ENCODE peak calls at places on chromosomes 1 and 21, in four cellular contexts. One of them, this sample, is unnamed. For H3K36me3, the result is how much of the 10 kb centered on the place peaks cover.

GRCh38 chr1:199898654-199899053 is 128.9 kb upstream of the NR5A2 start:
- DNase-seq in ovary: no peak
- DNase-seq in heart left ventricle: no peak
- DNase-seq in tibial nerve: no peak
- DNase-seq in this sample: no peak

GRCh38 chr21:22374218-22374969 is 1376.2 kb downstream of the NCAM2 start:
- DNase-seq in heart left ventricle: no peak
- DNase-seq in tibial nerve: no peak
- DNase-seq in ovary: no peak
- DNase-seq in this sample: no peak

GRCh38 chr1:205998457-205999241 is 4.5 kb downstream of the RAB7B start:
- DNase-seq in ovary: no peak
- DNase-seq in heart left ventricle: peak
- DNase-seq in tibial nerve: no peak
- DNase-seq in this sample: no peak

GRCh38 chr21:39050839-39051560 is 132.3 kb downstream of the PSMG1 start:
- DNase-seq in ovary: no peak
- DNase-seq in heart left ventricle: no peak
- DNase-seq in tibial nerve: no peak
- DNase-seq in this sample: no peak

GRCh38 chr1:178273707-178274410 is 180.0 kb downstream of the RASAL2 start:
- DNase-seq in heart left ventricle: no peak
- DNase-seq in tibial nerve: no peak
- DNase-seq in ovary: no peak
- DNase-seq in this sample: no peak

GRCh38 chr1:108819878-108820277 is 37.0 kb downstream of the AKNAD1 start:
- DNase-seq in tibial nerve: no peak
- DNase-seq in ovary: no peak
- DNase-seq in heart left ventricle: no peak
- DNase-seq in this sample: no peak

GRCh38 chr1:8165595-8166360 is 139.7 kb upstream of the ERRFI1 start:
- DNase-seq in heart left ventricle: no peak
- DNase-seq in tibial nerve: no peak
- DNase-seq in ovary: no peak
- DNase-seq in this sample: no peak

GRCh38 chr1:20114021-20114648 is 5.2 kb downstream of the PLA2G2D start:
- DNase-seq in heart left ventricle: no peak
- DNase-seq in tibial nerve: no peak
- DNase-seq in ovary: no peak
- DNase-seq in this sample: no peak

GRCh38 chr21:42724226-42724920 is 71.0 kb downstream of the PDE9A start:
- DNase-seq in heart left ventricle: peak
- DNase-seq in tibial nerve: no peak
- DNase-seq in ovary: no peak
- DNase-seq in this sample: no peak

GRCh38 chr1:28581531-28582247 is 10.4 kb upstream of the RAB42 start:
- DNase-seq in ovary: peak
- DNase-seq in tibial nerve: peak
- DNase-seq in heart left ventricle: peak
- DNase-seq in this sample: peak

GRCh38 chr1:244057474-244058385 is 6.6 kb downstream of the ZBTB18 start:
- DNase-seq in heart left ventricle: no peak
- DNase-seq in tibial nerve: no peak
- DNase-seq in ovary: no peak
- DNase-seq in this sample: no peak

GRCh38 chr1:210371916-210372315 is 43.2 kb downstream of the HHAT start:
- DNase-seq in tibial nerve: no peak
- DNase-seq in heart left ventricle: no peak
- DNase-seq in ovary: no peak
- DNase-seq in this sample: no peak

GRCh38 chr1:244080343-244080929 is 29.4 kb downstream of the ZBTB18 start:
- DNase-seq in ovary: no peak
- DNase-seq in tibial nerve: no peak
- DNase-seq in heart left ventricle: no peak
- DNase-seq in this sample: no peak

GRCh38 chr1:11281518-11282331 is 8.7 kb downstream of the UBIAD1 start:
- DNase-seq in tibial nerve: no peak
- DNase-seq in heart left ventricle: no peak
- DNase-seq in ovary: peak
- DNase-seq in this sample: no peak

GRCh38 chr1:72280714-72281113 is 1.6 kb downstream of the NEGR1 start:
- DNase-seq in tibial nerve: no peak
- DNase-seq in ovary: no peak
- DNase-seq in heart left ventricle: no peak
- DNase-seq in this sample: no peak

GRCh38 chr1:158089476-158089875 is 91.2 kb upstream of the CD1D start:
- DNase-seq in tibial nerve: no peak
- DNase-seq in heart left ventricle: no peak
- DNase-seq in ovary: no peak
- DNase-seq in this sample: no peak
- H3K36me3 ChIP-seq in tibial nerve: under half
- H3K36me3 ChIP-seq in heart left ventricle: under half
- H3K36me3 ChIP-seq in ovary: under half
- H3K36me3 ChIP-seq in this sample: under half

DNA sequence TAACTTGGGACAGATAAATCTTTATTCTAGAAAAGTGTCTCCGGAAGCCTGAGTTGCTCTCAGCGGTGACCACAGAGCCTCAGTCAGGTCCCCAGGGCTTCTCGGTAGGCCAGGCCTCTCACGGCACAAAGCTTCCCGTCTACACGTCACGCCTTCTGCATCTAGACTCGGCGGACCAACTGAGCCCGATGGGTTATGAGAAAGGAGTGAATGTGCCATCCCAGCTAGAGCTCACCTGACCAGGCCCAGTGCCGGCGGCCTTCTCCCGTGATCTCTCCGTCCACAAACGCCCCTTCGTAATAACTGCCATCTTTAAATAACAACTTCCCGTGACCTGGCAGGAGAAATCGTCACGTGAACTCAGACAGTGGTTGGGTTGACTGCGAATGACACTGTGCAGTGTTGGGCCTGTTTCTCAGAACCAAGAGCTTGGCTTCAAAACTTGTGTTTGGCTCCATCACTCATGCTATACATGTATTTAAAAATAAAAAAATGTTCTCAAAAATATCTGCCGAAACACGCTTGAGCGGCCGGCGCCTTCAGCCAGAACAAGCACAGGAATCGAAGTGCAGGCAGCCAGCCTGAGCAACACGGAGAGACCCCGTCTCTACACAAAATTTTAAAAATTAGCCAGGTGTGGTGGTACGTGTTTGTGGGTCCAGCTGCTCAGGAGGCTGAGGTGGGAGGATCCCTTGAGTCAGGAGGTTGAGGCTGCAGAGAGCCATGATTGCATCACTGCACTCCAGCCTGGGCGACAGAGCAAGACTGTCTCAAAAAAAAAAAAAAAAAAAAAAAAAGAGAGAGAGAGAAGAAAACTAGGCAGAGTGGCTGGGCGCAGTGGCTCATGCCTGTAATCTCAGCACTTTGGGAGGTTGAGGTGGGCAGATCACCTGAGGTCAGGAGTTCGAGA is 3.1 kb downstream of the MORN1 start:
- DNase-seq in heart left ventricle: peak
- DNase-seq in tibial nerve: no peak
- DNase-seq in ovary: no peak
- DNase-seq in this sample: no peak
- H3K27ac ChIP-seq in heart left ventricle: no peak
- H3K27ac ChIP-seq in tibial nerve: no peak
- H3K27ac ChIP-seq in ovary: no peak
- H3K27ac ChIP-seq in this sample: no peak

GRCh38 chr1:26909951-26910342 is 3.8 kb downstream of the NR0B2 start:
- DNase-seq in ovary: no peak
- DNase-seq in heart left ventricle: no peak
- DNase-seq in tibial nerve: no peak
- DNase-seq in this sample: no peak

GRCh38 chr1:26912147-26912490 is 1.7 kb downstream of the NR0B2 start:
- DNase-seq in tibial nerve: no peak
- DNase-seq in ovary: no peak
- DNase-seq in heart left ventricle: no peak
- DNase-seq in this sample: no peak

GRCh38 chr1:26911399-26912146 is 2.2 kb downstream of the NR0B2 start:
- DNase-seq in heart left ventricle: no peak
- DNase-seq in ovary: no peak
- DNase-seq in tibial nerve: no peak
- DNase-seq in this sample: no peak

GRCh38 chr1:26913389-26913753 is 404 bp downstream of the NR0B2 start:
- DNase-seq in tibial nerve: no peak
- DNase-seq in ovary: no peak
- DNase-seq in heart left ventricle: no peak
- DNase-seq in this sample: no peak

GRCh38 chr1:26910343-26911160 is 3.2 kb downstream of the NR0B2 start:
- DNase-seq in heart left ventricle: no peak
- DNase-seq in ovary: no peak
- DNase-seq in tibial nerve: no peak
- DNase-seq in this sample: no peak
- TF ChIP-seq POLR2A in heart left ventricle: no peak
- TF ChIP-seq POLR2A in ovary: no peak
- TF ChIP-seq POLR2A in tibial nerve: no peak
- TF ChIP-seq POLR2A in this sample: no peak

GRCh38 chr1:230268371-230269170 is 157.6 kb downstream of the PGBD5 start:
- DNase-seq in tibial nerve: no peak
- DNase-seq in heart left ventricle: no peak
- DNase-seq in ovary: peak
- DNase-seq in this sample: peak
- H3K36me3 ChIP-seq in tibial nerve: under half
- H3K36me3 ChIP-seq in heart left ventricle: under half
- H3K36me3 ChIP-seq in ovary: under half
- H3K36me3 ChIP-seq in this sample: under half

GRCh38 chr1:238107322-238107721 is 216.6 kb upstream of the ZP4 start:
- DNase-seq in heart left ventricle: no peak
- DNase-seq in ovary: no peak
- DNase-seq in tibial nerve: no peak
- DNase-seq in this sample: no peak
- H3K27ac ChIP-seq in heart left ventricle: no peak
- H3K27ac ChIP-seq in ovary: no peak
- H3K27ac ChIP-seq in tibial nerve: no peak
- H3K27ac ChIP-seq in this sample: no peak

GRCh38 chr21:25567472-25567871 is 39.8 kb downstream of the MRPL39 start:
- DNase-seq in ovary: no peak
- DNase-seq in tibial nerve: no peak
- DNase-seq in heart left ventricle: no peak
- DNase-seq in this sample: no peak

GRCh38 chr21:25563399-25564116 is 43.7 kb downstream of the MRPL39 start:
- DNase-seq in heart left ventricle: no peak
- DNase-seq in ovary: no peak
- DNase-seq in tibial nerve: no peak
- DNase-seq in this sample: no peak

GRCh38 chr21:25566645-25567044 is 40.6 kb downstream of the MRPL39 start:
- DNase-seq in heart left ventricle: no peak
- DNase-seq in ovary: no peak
- DNase-seq in tibial nerve: no peak
- DNase-seq in this sample: no peak

GRCh38 chr21:25564349-25564948 is 42.8 kb downstream of the MRPL39 start:
- DNase-seq in heart left ventricle: no peak
- DNase-seq in tibial nerve: no peak
- DNase-seq in ovary: no peak
- DNase-seq in this sample: no peak

DNA sequence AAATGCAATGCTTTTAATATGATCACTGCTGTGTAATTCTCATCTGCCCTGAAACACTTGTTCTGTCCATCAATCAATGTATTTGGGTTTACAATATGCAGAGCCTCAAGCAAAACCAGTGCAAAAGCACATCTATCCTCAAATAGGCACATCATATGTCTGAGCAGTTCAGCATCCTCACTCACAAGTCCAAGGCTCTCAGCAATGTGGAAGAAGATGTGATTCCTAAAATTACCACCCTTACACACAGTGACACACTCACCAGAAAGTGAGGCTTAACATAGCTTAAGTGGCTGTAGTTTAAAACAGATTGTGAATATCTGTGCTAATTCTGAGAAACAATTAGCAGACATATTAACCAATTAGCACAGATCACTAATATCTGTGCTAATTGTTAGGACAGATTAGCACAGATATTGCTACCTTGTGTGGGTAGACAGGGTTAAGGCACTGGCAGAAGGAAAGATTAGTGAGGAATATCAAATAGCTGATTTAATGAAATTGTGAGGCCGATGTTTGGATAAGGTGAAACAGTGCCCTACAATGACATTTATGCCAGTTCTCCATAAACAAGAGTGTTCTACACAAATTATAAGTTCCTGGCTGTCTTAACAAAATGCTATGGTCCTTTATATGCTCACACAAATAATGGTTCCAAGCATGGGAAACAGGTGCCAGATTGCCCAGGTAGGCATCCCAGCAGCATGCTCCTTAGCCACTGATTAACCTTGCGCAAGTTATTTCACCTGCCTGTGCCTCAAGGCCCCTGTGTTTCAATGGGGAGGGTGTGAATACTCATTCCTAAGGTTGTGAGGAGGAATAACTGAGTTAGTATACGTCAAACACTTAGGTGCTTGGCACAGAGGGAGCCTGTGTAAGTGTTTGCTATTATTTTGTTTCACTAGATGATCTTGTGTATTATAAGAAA is 41.7 kb downstream of the MRPL39 start:
- DNase-seq in ovary: no peak
- DNase-seq in tibial nerve: no peak
- DNase-seq in heart left ventricle: no peak
- DNase-seq in this sample: no peak
- TF ChIP-seq POLR2A in ovary: no peak
- TF ChIP-seq POLR2A in tibial nerve: no peak
- TF ChIP-seq POLR2A in heart left ventricle: no peak
- TF ChIP-seq POLR2A in this sample: no peak

This sample was measured in uterus.